ENCODE peak calls at places on chromosomes 2 and 18, in nine cellular contexts. U is cerebellar cortex; Z is NCI-H345; N is stimulated activated CD4-positive, alpha-beta T cell treated with anti-CD3 and anti-CD28 coated beads, Interleukin-12 subunit alpha, Interleukin-12 subunit beta, amount 100 ng/mL, for 48 hours; R is pulmonary artery endothelial cell; J is skeletal muscle cell; S is stimulated activated CD8-positive, alpha-beta memory T cell treated with anti-CD3 and anti-CD28 coated beads, Interleukin-4, amount 100 ng/mL, for 1 hour; P is AG08396; V is LoVo. T is an unnamed sample.

GRCh38 chr2:98502556-98503335 is 58.1 kb downstream of the INPP4A start:
- DNase-seq in U (no peak), Z (no peak), R (peak), J (no peak), N (no peak), V (no peak), S (no peak), P (peak), T (no peak)

GRCh38 chr2:144369416-144369815 is 150.5 kb downstream of the ZEB2 start:
- DNase-seq in S (no peak), N (no peak), R (no peak), V (no peak), P (no peak), Z (no peak), J (no peak), U (no peak), T (no peak)

GRCh38 chr2:156930423-156930822 is 327.1 kb upstream of the GALNT5 start:
- DNase-seq in S (no peak), N (no peak), V (no peak), J (no peak), Z (no peak), U (no peak), P (no peak), R (no peak), T (no peak)

GRCh38 chr2:111673526-111673925 is 210.5 kb downstream of the ANAPC1 start:
- DNase-seq in P (no peak), Z (no peak), R (no peak), S (no peak), U (no peak), N (no peak), V (no peak), J (no peak), T (no peak)

GRCh38 chr18:37712776-37713175 is 147.2 kb upstream of the CELF4 start:
- DNase-seq in N (no peak), U (no peak), V (no peak), S (no peak), R (no peak), J (no peak), P (no peak), Z (no peak), T (no peak)

GRCh38 chr18:79511271-79511670 is 115.5 kb downstream of the NFATC1 start:
- DNase-seq in S (no peak), J (no peak), R (no peak), N (no peak), U (no peak), P (no peak), V (no peak), Z (no peak), T (no peak)

GRCh38 chr2:83572400-83572799 is 886.7 kb downstream of the SUCLG1 start:
- DNase-seq in V (peak), S (no peak), R (no peak), J (no peak), U (no peak), Z (no peak), P (no peak), N (no peak), T (no peak)

GRCh38 chr18:43159091-43159490 is 43.6 kb upstream of the RIT2 start:
- DNase-seq in J (peak), V (no peak), R (no peak), Z (peak), U (peak), N (no peak), P (no peak), S (no peak), T (no peak)

GRCh38 chr2:224870341-224870740 is 154.2 kb upstream of the CCDC195 start:
- DNase-seq in Z (no peak), V (no peak), P (peak), S (no peak), J (peak), U (no peak), N (no peak), R (no peak), T (no peak)

GRCh38 chr2:241901500-241902351 is 32.2 kb downstream of the RTP5 start:
- DNase-seq in R (no peak), N (no peak), J (no peak), Z (no peak), P (peak), V (no peak), S (no peak), U (peak), T (peak)

GRCh38 chr2:3078684-3079083 is 298.9 kb downstream of the EIPR1 start:
- DNase-seq in V (no peak), N (no peak), U (no peak), J (no peak), P (no peak), R (no peak), Z (no peak), S (no peak), T (no peak)

GRCh38 chr2:98547092-98547798 is 61.1 kb downstream of the COA5 start:
- DNase-seq in Z (no peak), N (no peak), V (no peak), U (peak), R (no peak), J (no peak), S (no peak), P (no peak), T (no peak)

GRCh38 chr2:84970266-84970955 is 550 bp upstream of the KCMF1 start:
- DNase-seq in S (peak), U (no peak), N (no peak), Z (peak), V (peak), J (no peak), R (no peak), P (no peak), T (peak)

GRCh38 chr18:57780318-57781127 is 22.6 kb downstream of the ATP8B1 start:
- DNase-seq in U (no peak), R (peak), P (peak), Z (peak), J (peak), N (no peak), S (no peak), V (no peak), T (no peak)